ENCODE peak calls at places on chromosomes 4 and X, in eight cellular contexts. U, R, S, Y, X, H, I and M are unnamed samples.

GRCh38 chrX:50054147-50054546 is 131.8 kb downstream of the CLCN5 start:
- DNase-seq in I (no peak), H (no peak), Y (no peak), U (no peak), R (no peak), X (no peak), S (no peak), M (no peak)

GRCh38 chrX:77953708-77954107 is 15.7 kb downstream of the PGAM4 start:
- DNase-seq in I (no peak), X (peak), R (no peak), S (no peak), U (no peak), Y (no peak), H (no peak), M (no peak)

GRCh38 chrX:46408553-46409407 is 136.4 kb downstream of the ZNF674 start:
- DNase-seq in U (peak), X (peak), S (peak), R (peak), I (peak), Y (peak), H (peak), M (peak)

GRCh38 chrX:123184858-123185251 is 777 bp downstream of the GRIA3 start:
- DNase-seq in U (no peak), R (no peak), Y (no peak), S (no peak), X (no peak), I (peak), H (peak), M (no peak)

GRCh38 chr4:62431513-62431912 is 1231.4 kb downstream of the ADGRL3 start:
- DNase-seq in R (no peak), U (no peak), S (no peak), H (no peak), Y (no peak), I (no peak), X (no peak), M (no peak)

GRCh38 chrX:51860679-51861078 is 32.7 kb upstream of the MAGED1 start:
- DNase-seq in H (peak), U (peak), Y (no peak), S (peak), X (peak), I (no peak), R (no peak), M (no peak)

GRCh38 chr4:36312511-36312910 is 31.1 kb downstream of the DTHD1 start:
- DNase-seq in Y (no peak), I (no peak), H (no peak), S (no peak), R (no peak), X (no peak), U (no peak), M (no peak)

GRCh38 chr4:78689700-78690318 is 86.3 kb upstream of the BMP2K start:
- DNase-seq in S (no peak), Y (no peak), X (no peak), I (no peak), R (no peak), U (no peak), H (no peak), M (no peak)

GRCh38 chrX:48890296-48890925 is 7.2 kb downstream of the TIMM17B start:
- DNase-seq in U (no peak), R (no peak), S (no peak), Y (no peak), H (no peak), I (peak), X (no peak), M (no peak)

GRCh38 chr4:128516568-128516967 is 229.0 kb upstream of the PGRMC2 start:
- DNase-seq in H (no peak), X (no peak), U (no peak), Y (no peak), S (no peak), R (no peak), I (no peak), M (no peak)

GRCh38 chr4:57083107-57083506 is 27.1 kb downstream of the IGFBP7 start:
- DNase-seq in I (no peak), S (no peak), R (no peak), X (no peak), U (no peak), Y (no peak), H (no peak), M (no peak)

GRCh38 chrX:19954707-19955106 is 36.2 kb downstream of the BCLAF3 start:
- DNase-seq in Y (no peak), I (no peak), H (no peak), S (no peak), R (no peak), U (no peak), X (no peak), M (no peak)

GRCh38 chrX:134396174-134396573 is 63.8 kb upstream of the HPRT1 start:
- DNase-seq in R (no peak), H (peak), S (no peak), I (no peak), X (no peak), U (no peak), Y (no peak), M (no peak)

GRCh38 chrX:72018277-72019112 is 107.8 kb downstream of the NHSL2 start:
- DNase-seq in S (peak), U (peak), X (peak), Y (peak), R (peak), I (peak), H (peak), M (peak)

GRCh38 chr4:150960079-150960478 is 55.0 kb downstream of the LRBA start:
- DNase-seq in H (peak), R (no peak), Y (no peak), X (no peak), S (no peak), I (no peak), U (no peak), M (no peak)

GRCh38 chr4:115678425-115678941 is 565.1 kb upstream of the NDST4 start:
- DNase-seq in S (no peak), R (no peak), X (no peak), U (no peak), H (no peak), I (no peak), Y (no peak), M (no peak)

GRCh38 chr4:14916554-14917304 is 85.6 kb upstream of the CPEB2 start:
- DNase-seq in X (no peak), H (no peak), Y (no peak), S (peak), I (no peak), U (no peak), R (no peak), M (no peak)

GRCh38 chrX:47645530-47645929 is 4.8 kb downstream of the ELK1 start:
- DNase-seq in U (no peak), R (no peak), Y (no peak), S (no peak), X (no peak), I (no peak), H (no peak), M (no peak)

GRCh38 chrX:47646636-47647035 is 3.7 kb downstream of the ELK1 start:
- DNase-seq in R (no peak), S (no peak), H (no peak), U (no peak), I (no peak), Y (no peak), X (no peak), M (no peak)

GRCh38 chrX:47648376-47648775 is 2.0 kb downstream of the ELK1 start:
- DNase-seq in S (no peak), I (no peak), H (no peak), R (no peak), X (no peak), U (no peak), Y (no peak), M (no peak)

GRCh38 chrX:47644557-47645091 is 5.7 kb downstream of the ELK1 start:
- DNase-seq in U (no peak), Y (no peak), H (peak), S (no peak), I (no peak), X (no peak), R (no peak), M (no peak)

GRCh38 chrX:47643926-47644325 is 6.4 kb downstream of the ELK1 start:
- DNase-seq in U (no peak), R (no peak), I (no peak), X (no peak), S (no peak), H (no peak), Y (no peak), M (no peak)
- TF ChIP-seq CTCF in U (peak), R (no peak), I (no peak), X (no peak), S (peak), H (peak), Y (no peak), M (peak)

GRCh38 chr4:38621831-38622230 is 42.2 kb upstream of the KLF3 start:
- DNase-seq in H (no peak), X (peak), U (peak), I (no peak), R (no peak), S (no peak), Y (no peak), M (no peak)

GRCh38 chr4:38620025-38620424 is 44.0 kb upstream of the KLF3 start:
- DNase-seq in U (no peak), X (no peak), Y (no peak), R (no peak), H (no peak), S (no peak), I (no peak), M (no peak)

GRCh38 chr4:38623260-38623659 is 40.7 kb upstream of the KLF3 start:
- DNase-seq in H (no peak), S (no peak), U (no peak), I (no peak), Y (no peak), X (no peak), R (no peak), M (no peak)

GRCh38 chr4:38620527-38620926 is 43.5 kb upstream of the KLF3 start:
- DNase-seq in I (no peak), S (no peak), H (no peak), Y (no peak), X (no peak), U (no peak), R (no peak), M (no peak)

DNA sequence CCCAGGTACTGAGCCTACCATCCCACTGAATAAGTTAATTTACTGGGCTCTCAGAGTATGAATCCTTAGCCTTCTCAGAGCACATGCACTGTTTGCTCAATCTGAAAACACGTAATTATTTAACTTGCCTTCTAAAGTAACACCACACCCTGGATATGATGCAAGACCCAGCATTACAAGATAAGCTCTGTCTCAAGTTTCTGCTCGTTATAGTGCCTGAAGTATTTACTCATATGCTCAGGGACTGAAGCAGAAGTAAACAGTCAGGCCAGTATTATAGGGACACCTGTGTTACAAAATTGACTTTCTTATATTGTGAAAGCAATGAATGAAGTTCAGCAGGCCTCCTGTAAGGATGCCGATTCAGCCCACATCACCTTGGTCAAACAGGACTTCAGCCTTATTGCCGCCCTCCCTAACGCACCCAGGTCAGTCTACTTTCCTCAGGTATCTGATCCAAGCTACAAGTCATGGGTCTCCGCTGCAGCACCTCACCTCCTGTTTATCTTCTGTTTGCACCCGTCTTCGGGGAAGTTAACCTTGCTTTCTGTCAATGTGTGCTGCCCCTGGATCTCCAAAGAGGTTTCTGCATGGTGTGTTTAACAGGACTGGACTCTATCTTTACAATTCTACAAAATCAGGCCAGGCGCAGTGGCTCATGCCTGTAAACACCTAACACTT is 42.9 kb upstream of the KLF3 start:
- DNase-seq in I (no peak), H (no peak), X (peak), U (peak), Y (no peak), S (peak), R (no peak), M (peak)
- TF ChIP-seq POLR2AphosphoS5 in I (peak), H (no peak), X (peak), U (peak), Y (no peak), S (peak), R (no peak), M (peak)

GRCh38 chrX:7318246-7318645 is 170.3 kb upstream of the PUDP start:
- DNase-seq in R (no peak), U (no peak), I (no peak), S (no peak), X (no peak), Y (no peak), H (no peak), M (no peak)
- TF ChIP-seq CTCF in R (no peak), U (no peak), I (no peak), S (no peak), X (no peak), Y (no peak), H (no peak), M (no peak)

DNA sequence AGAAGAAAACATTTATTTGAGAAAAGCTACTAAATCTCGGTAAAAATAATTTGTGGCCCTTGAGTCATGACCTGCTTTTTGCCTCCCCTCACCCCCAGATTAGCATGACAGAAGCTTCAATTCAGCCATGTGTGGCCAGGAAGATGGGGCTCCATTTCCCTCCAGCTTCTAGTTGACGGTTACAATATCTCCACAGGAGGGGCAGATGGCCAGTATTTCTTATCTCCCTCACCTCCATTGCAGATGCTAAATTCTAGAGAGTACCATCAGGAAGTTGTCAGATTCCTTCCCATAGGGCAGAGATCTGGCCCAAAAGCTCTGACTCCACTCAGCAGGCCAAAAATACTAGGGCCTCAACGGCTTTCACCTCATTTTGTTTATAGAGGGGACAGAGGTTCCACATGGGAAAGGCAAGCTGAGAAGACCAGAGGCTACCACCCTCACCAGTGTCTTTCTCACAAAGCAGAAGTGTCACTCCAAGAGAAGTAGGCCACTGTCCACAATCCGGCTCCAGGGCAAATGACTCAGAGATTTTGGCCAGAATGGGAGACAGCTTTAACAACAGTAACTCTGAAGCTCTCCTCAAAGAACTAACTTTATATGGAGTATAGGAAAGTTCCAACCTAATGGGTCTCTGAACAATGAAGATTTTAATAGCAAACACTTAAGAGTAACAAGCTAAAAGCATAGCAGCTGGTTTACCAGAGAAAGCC is 108.3 kb downstream of the TBC1D19 start:
- DNase-seq in S (no peak), R (no peak), I (no peak), H (no peak), X (no peak), Y (no peak), U (no peak), M (no peak)
- TF ChIP-seq POLR2AphosphoS5 in S (no peak), R (no peak), I (no peak), H (no peak), X (no peak), Y (no peak), U (no peak), M (no peak)

GRCh38 chrX:118493653-118494297 is 1.8 kb upstream of the DOCK11 start:
- DNase-seq in U (no peak), X (no peak), Y (no peak), R (no peak), H (no peak), S (no peak), I (no peak), M (no peak)

GRCh38 chrX:118495958-118496762 is 545 bp downstream of the DOCK11 start:
- DNase-seq in R (peak), I (peak), H (peak), S (no peak), Y (peak), U (peak), X (peak), M (peak)

GRCh38 chrX:118496763-118497079 is 1.1 kb downstream of the DOCK11 start:
- DNase-seq in X (no peak), H (no peak), U (no peak), Y (no peak), R (no peak), S (no peak), I (no peak), M (no peak)

GRCh38 chrX:118497180-118497814 is 1.7 kb downstream of the DOCK11 start:
- DNase-seq in H (no peak), S (no peak), X (no peak), U (no peak), Y (no peak), I (no peak), R (no peak), M (no peak)

DNA sequence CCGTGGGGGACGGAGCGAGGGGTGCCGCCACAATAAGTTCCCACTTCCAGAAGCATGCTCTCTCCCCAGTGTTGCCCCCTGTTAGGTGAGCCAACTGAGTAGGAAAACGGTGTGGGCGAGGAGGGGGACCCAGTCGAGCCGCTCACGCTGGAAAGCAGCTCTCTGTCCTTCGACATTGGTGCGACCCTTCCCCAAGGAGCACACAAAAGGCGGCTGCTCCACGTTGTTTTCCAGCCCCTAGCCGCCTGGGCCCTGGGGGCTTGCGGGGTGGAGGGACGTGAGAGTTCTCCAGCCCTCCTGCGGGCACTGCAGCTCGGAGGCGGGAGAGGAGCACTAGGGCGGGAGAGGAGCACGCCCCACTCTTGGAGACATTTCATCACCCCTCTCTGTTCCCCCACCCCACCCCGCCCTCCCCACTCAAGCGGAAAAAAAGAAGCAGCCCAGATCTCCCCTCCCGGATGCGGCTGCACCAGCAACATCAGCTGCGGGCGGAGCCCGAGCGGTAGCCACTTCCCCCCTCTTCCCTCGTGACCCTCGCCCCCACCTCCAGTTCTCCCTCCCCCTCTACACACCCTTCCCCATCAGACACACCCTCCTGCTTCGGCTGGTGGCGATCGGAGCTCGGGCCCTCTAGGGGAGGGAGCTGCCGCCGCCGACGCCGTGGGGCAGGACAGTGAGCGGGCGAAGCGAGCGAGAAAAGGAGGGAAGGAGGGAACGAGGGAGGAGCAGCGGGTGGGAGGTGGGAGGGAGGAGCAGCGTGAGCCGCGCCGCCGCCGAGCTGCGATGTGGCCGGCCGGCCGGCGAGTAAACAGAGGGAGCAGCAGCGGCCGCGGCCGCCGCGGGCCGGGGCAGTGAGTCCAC is at the start of gene DOCK11:
- DNase-seq in Y (peak), H (peak), I (peak), U (peak), X (peak), S (no peak), R (peak), M (peak)
- TF ChIP-seq CTCF in Y (no peak), H (no peak), I (no peak), U (no peak), X (no peak), S (no peak), R (no peak), M (no peak)

GRCh38 chrX:145484740-145485139 is 237.4 kb downstream of the SPANXN1 start:
- DNase-seq in S (no peak), I (no peak), R (no peak), U (no peak), Y (no peak), X (no peak), H (no peak), M (no peak)
- TF ChIP-seq POLR2AphosphoS5 in S (no peak), I (no peak), R (no peak), U (no peak), Y (no peak), X (no peak), H (no peak), M (no peak)

GRCh38 chr4:2794707-2795557 is 2.0 kb downstream of the SH3BP2 start:
- DNase-seq in Y (no peak), I (peak), X (no peak), H (no peak), S (no peak), R (peak), U (peak), M (peak)

GRCh38 chr4:2797188-2797544 is 4.3 kb downstream of the SH3BP2 start:
- DNase-seq in H (peak), R (peak), U (no peak), I (peak), S (no peak), X (no peak), Y (no peak), M (peak)

GRCh38 chr4:2797545-2798305 is 4.8 kb downstream of the SH3BP2 start:
- DNase-seq in I (peak), Y (no peak), S (no peak), U (no peak), R (peak), H (peak), X (peak), M (peak)

GRCh38 chr4:2795558-2796260 is 2.8 kb downstream of the SH3BP2 start:
- DNase-seq in X (no peak), H (peak), S (no peak), Y (no peak), I (peak), U (peak), R (peak), M (peak)

DNA sequence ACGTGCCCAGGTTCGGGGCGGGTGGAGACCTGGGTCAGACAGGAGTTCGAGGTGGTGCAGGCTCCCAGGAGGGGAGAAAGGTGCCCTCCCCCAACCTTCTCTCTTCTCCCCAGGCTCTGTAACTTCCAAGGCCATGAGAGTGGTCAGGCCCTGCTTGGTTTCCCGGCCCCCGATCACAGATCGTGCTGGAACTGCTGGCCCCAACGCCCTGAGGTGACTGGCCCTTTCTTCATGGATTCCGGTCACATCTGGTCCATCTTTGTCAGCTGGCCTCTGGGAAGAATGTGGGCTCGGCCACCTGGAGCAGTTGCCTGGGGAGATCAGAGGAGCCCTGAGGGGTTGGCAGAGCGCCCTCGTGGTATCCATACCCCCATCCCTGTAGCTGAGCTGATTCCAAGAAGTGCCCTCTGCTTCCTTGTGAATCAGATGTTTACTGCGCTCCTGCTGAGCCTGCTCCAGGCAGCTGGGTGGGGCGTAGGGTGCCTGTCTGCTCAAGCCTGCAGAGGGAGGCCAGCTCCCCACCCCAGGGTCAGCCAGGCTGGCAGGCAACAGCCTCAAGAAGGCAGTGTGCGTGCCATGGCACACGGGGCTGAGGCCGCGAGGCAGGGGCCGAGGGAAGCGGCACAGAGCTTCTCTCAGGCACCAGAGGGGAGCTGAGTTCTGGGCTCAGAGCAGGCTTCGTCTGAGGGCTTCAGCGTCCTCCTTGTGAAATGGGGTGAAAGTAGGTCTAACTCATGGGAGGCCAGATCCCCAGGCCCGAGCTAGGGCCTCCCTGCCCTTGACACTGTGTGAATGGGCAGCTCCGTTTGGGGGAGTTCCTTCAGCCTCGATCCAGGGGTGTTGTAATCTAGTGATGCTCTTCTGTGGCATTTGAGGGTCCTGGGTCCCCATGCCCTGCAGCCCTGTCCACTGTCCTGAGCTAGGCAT is 3.6 kb downstream of the SH3BP2 start:
- DNase-seq in U (peak), I (peak), R (peak), H (peak), S (no peak), X (peak), Y (peak), M (peak)
- TF ChIP-seq CTCF in U (no peak), I (no peak), R (no peak), H (no peak), S (no peak), X (no peak), Y (no peak), M (no peak)